ENCODE peak calls at places on chromosomes 2 and 18, in five cellular contexts. S is SHP77, K is Kasumi-1, Y is GM04504, I is SW 1271. Z is an unnamed sample.

GRCh38 chr2:34912084-34912483 is 1313.0 kb upstream of the FAM98A start:
- DNase-seq in K (no peak), S (no peak), Y (no peak), I (no peak), Z (no peak)

GRCh38 chr2:106197878-106198277 is 3.8 kb upstream of the UXS1 start:
- DNase-seq in K (no peak), I (peak), S (no peak), Y (peak), Z (no peak)

GRCh38 chr18:57881818-57882413 is 78.8 kb upstream of the ATP8B1 start:
- DNase-seq in Y (peak), S (peak), I (peak), K (peak), Z (peak)

GRCh38 chr2:27363933-27364332 is 6.2 kb downstream of the EIF2B4 start:
- DNase-seq in K (no peak), S (no peak), Y (no peak), I (no peak), Z (no peak)

GRCh38 chr2:1730047-1730937 is 14.0 kb downstream of the PXDN start:
- DNase-seq in Y (peak), I (no peak), S (peak), K (no peak), Z (no peak)

GRCh38 chr2:210072493-210072892 is 70.1 kb downstream of the RPE start:
- DNase-seq in I (no peak), K (no peak), Y (no peak), S (no peak), Z (no peak)

GRCh38 chr18:75783816-75784215 is 356.3 kb upstream of the SMIM21 start:
- DNase-seq in Y (no peak), I (no peak), K (no peak), S (no peak), Z (no peak)

GRCh38 chr18:37574113-37574512 is 8.5 kb upstream of the CELF4 start:
- DNase-seq in K (no peak), I (no peak), S (peak), Y (no peak), Z (no peak)

GRCh38 chr18:24293254-24293653 is 104.4 kb downstream of the OSBPL1A start:
- DNase-seq in I (no peak), K (no peak), S (no peak), Y (no peak), Z (no peak)

GRCh38 chr18:53861185-53861584 is 363.3 kb downstream of the MBD2 start:
- DNase-seq in Y (no peak), K (no peak), S (no peak), I (no peak), Z (no peak)

GRCh38 chr18:22422909-22423548 is 5.3 kb upstream of the CTAGE1 start:
- DNase-seq in S (no peak), Y (peak), I (no peak), K (no peak), Z (no peak)

GRCh38 chr18:54119524-54120019 is 104.9 kb downstream of the MBD2 start:
- DNase-seq in Y (no peak), K (peak), S (peak), I (peak), Z (peak)

GRCh38 chr2:150125188-150125587 is 362.3 kb downstream of the RND3 start:
- DNase-seq in K (no peak), I (no peak), S (no peak), Y (no peak), Z (no peak)

GRCh38 chr2:237207641-237208040 is 122.0 kb downstream of the COPS8 start:
- DNase-seq in S (no peak), Y (peak), K (no peak), I (no peak), Z (no peak)

GRCh38 chr18:56312554-56312953 is 325.8 kb downstream of the TXNL1 start:
- DNase-seq in Y (no peak), S (no peak), K (no peak), I (no peak), Z (no peak)

GRCh38 chr18:36446059-36446458 is 148.5 kb downstream of the FHOD3 start:
- DNase-seq in Y (no peak), K (no peak), S (no peak), I (no peak), Z (no peak)

GRCh38 chr2:225479386-225479785 is 79.9 kb downstream of the NYAP2 start:
- DNase-seq in S (no peak), Y (no peak), K (no peak), I (no peak), Z (no peak)

GRCh38 chr18:10160251-10160650 is 246.4 kb downstream of the VAPA start:
- DNase-seq in K (no peak), Y (no peak), S (no peak), I (no peak), Z (no peak)

GRCh38 chr2:143029141-143029540 is 100.1 kb upstream of the ARHGAP15 start:
- DNase-seq in K (no peak), Y (no peak), S (no peak), I (no peak), Z (no peak)

GRCh38 chr2:88074150-88074549 is 6.5 kb downstream of the SMYD1 start:
- DNase-seq in I (no peak), S (no peak), K (no peak), Y (no peak), Z (no peak)

GRCh38 chr2:43758738-43759137 is 15.1 kb upstream of the DYNC2LI1 start:
- DNase-seq in I (no peak), K (no peak), S (no peak), Y (peak), Z (no peak)